ENCODE peak calls at places on chromosomes 3 and 15, in five cellular contexts. One of them, this sample, is unnamed.

GRCh38 chr15:55789066-55789660 is 46.2 kb upstream of the PRTG start:
- DNase-seq in A549: no peak
- DNase-seq in fibroblast of the aortic adventitia: no peak
- DNase-seq in AG10803: no peak
- DNase-seq in breast epithelium: no peak
- DNase-seq in this sample: peak

GRCh38 chr15:99154271-99154670 is 49.4 kb downstream of the SYNM start:
- DNase-seq in fibroblast of the aortic adventitia: peak
- DNase-seq in breast epithelium: no peak
- DNase-seq in AG10803: no peak
- DNase-seq in A549: no peak
- DNase-seq in this sample: no peak

GRCh38 chr15:72237286-72238224 is 6.6 kb upstream of the PKM start:
- DNase-seq in A549: peak
- DNase-seq in AG10803: peak
- DNase-seq in fibroblast of the aortic adventitia: peak
- DNase-seq in breast epithelium: no peak
- DNase-seq in this sample: no peak

GRCh38 chr15:64883097-64883581 is 28.6 kb upstream of the ANKDD1A start:
- DNase-seq in AG10803: peak
- DNase-seq in A549: no peak
- DNase-seq in breast epithelium: no peak
- DNase-seq in fibroblast of the aortic adventitia: peak
- DNase-seq in this sample: no peak

GRCh38 chr3:189272500-189273119 is 100.8 kb downstream of the TPRG1 start:
- DNase-seq in A549: peak
- DNase-seq in AG10803: no peak
- DNase-seq in breast epithelium: no peak
- DNase-seq in fibroblast of the aortic adventitia: no peak
- DNase-seq in this sample: no peak

GRCh38 chr15:44441095-44441501 is 13.7 kb downstream of the CTDSPL2 start:
- DNase-seq in fibroblast of the aortic adventitia: no peak
- DNase-seq in AG10803: no peak
- DNase-seq in breast epithelium: no peak
- DNase-seq in A549: no peak
- DNase-seq in this sample: no peak

GRCh38 chr3:190718097-190718496 is 144.4 kb downstream of the GMNC start:
- DNase-seq in AG10803: no peak
- DNase-seq in fibroblast of the aortic adventitia: no peak
- DNase-seq in breast epithelium: no peak
- DNase-seq in A549: no peak
- DNase-seq in this sample: no peak

GRCh38 chr15:62269504-62269903 is 104.4 kb upstream of the C2CD4B start:
- DNase-seq in AG10803: no peak
- DNase-seq in fibroblast of the aortic adventitia: peak
- DNase-seq in A549: no peak
- DNase-seq in breast epithelium: no peak
- DNase-seq in this sample: no peak

GRCh38 chr3:42734263-42734860 is 31.8 kb upstream of the HHATL start:
- DNase-seq in AG10803: no peak
- DNase-seq in breast epithelium: no peak
- DNase-seq in A549: no peak
- DNase-seq in fibroblast of the aortic adventitia: no peak
- DNase-seq in this sample: no peak

GRCh38 chr15:94230886-94231727 is at the start of gene MCTP2:
- DNase-seq in AG10803: peak
- DNase-seq in breast epithelium: peak
- DNase-seq in A549: no peak
- DNase-seq in fibroblast of the aortic adventitia: peak
- DNase-seq in this sample: peak

GRCh38 chr15:94232107-94232506 is 746 bp downstream of the MCTP2 start:
- DNase-seq in breast epithelium: no peak
- DNase-seq in A549: no peak
- DNase-seq in AG10803: no peak
- DNase-seq in fibroblast of the aortic adventitia: no peak
- DNase-seq in this sample: no peak

GRCh38 chr15:94229591-94230365 is 1.6 kb upstream of the MCTP2 start:
- DNase-seq in AG10803: no peak
- DNase-seq in fibroblast of the aortic adventitia: no peak
- DNase-seq in breast epithelium: no peak
- DNase-seq in A549: no peak
- DNase-seq in this sample: no peak

GRCh38 chr15:94230436-94230885 is 900 bp upstream of the MCTP2 start:
- DNase-seq in AG10803: no peak
- DNase-seq in breast epithelium: no peak
- DNase-seq in fibroblast of the aortic adventitia: no peak
- DNase-seq in A549: no peak
- DNase-seq in this sample: no peak

GRCh38 chr15:94231728-94232086 is 346 bp downstream of the MCTP2 start:
- DNase-seq in fibroblast of the aortic adventitia: no peak
- DNase-seq in breast epithelium: no peak
- DNase-seq in A549: no peak
- DNase-seq in AG10803: no peak
- DNase-seq in this sample: peak
- TF ChIP-seq CTCF in fibroblast of the aortic adventitia: no peak
- TF ChIP-seq CTCF in breast epithelium: no peak
- TF ChIP-seq CTCF in A549: no peak
- TF ChIP-seq CTCF in AG10803: no peak
- TF ChIP-seq CTCF in this sample: no peak

GRCh38 chr3:61562810-61563613 is 1.6 kb downstream of the PTPRG start:
- DNase-seq in A549: peak
- DNase-seq in fibroblast of the aortic adventitia: peak
- DNase-seq in breast epithelium: no peak
- DNase-seq in AG10803: peak
- DNase-seq in this sample: peak

GRCh38 chr3:61559108-61559731 is 2.2 kb upstream of the PTPRG start:
- DNase-seq in AG10803: peak
- DNase-seq in breast epithelium: no peak
- DNase-seq in A549: no peak
- DNase-seq in fibroblast of the aortic adventitia: peak
- DNase-seq in this sample: no peak

GRCh38 chr3:61561374-61562041 is at the start of gene PTPRG:
- DNase-seq in breast epithelium: peak
- DNase-seq in AG10803: peak
- DNase-seq in A549: peak
- DNase-seq in fibroblast of the aortic adventitia: peak
- DNase-seq in this sample: peak

GRCh38 chr3:61562042-61562809 is 855 bp downstream of the PTPRG start:
- DNase-seq in fibroblast of the aortic adventitia: peak
- DNase-seq in A549: peak
- DNase-seq in AG10803: peak
- DNase-seq in breast epithelium: no peak
- DNase-seq in this sample: peak

GRCh38 chr3:61560452-61561373 is 658 bp upstream of the PTPRG start:
- DNase-seq in A549: peak
- DNase-seq in AG10803: peak
- DNase-seq in breast epithelium: peak
- DNase-seq in fibroblast of the aortic adventitia: peak
- DNase-seq in this sample: peak
- TF ChIP-seq CTCF in A549: no peak
- TF ChIP-seq CTCF in AG10803: no peak
- TF ChIP-seq CTCF in breast epithelium: no peak
- TF ChIP-seq CTCF in fibroblast of the aortic adventitia: peak
- TF ChIP-seq CTCF in this sample: no peak

DNA sequence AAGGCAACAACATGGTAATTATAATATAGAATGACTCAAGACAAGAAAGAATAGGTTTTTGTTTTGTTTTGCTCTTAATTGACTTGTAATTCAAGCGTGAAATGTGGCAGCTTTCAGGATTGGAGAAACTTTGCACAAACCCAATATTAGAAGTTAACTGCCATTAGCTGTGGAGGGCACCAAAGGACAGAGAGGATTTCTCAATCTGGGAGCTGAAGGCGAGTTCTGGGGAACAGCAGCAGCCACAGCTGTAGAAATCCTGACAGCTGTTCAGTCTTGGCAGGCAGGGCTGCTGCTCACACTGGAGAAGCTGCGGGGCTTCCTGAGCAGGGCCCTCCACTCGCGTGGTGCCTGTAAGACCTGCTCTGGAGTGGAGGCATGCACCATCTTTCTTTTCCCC is 182.2 kb upstream of the IL12A start:
- DNase-seq in A549: no peak
- DNase-seq in AG10803: peak
- DNase-seq in breast epithelium: no peak
- DNase-seq in fibroblast of the aortic adventitia: no peak
- DNase-seq in this sample: no peak
- TF ChIP-seq CTCF in A549: no peak
- TF ChIP-seq CTCF in AG10803: no peak
- TF ChIP-seq CTCF in breast epithelium: no peak
- TF ChIP-seq CTCF in fibroblast of the aortic adventitia: no peak
- TF ChIP-seq CTCF in this sample: no peak

GRCh38 chr3:152539191-152539764 is 270.5 kb downstream of the MBNL1 start:
- DNase-seq in AG10803: no peak
- DNase-seq in fibroblast of the aortic adventitia: no peak
- DNase-seq in A549: no peak
- DNase-seq in breast epithelium: no peak
- DNase-seq in this sample: no peak
- TF ChIP-seq CTCF in AG10803: no peak
- TF ChIP-seq CTCF in fibroblast of the aortic adventitia: peak
- TF ChIP-seq CTCF in A549: no peak
- TF ChIP-seq CTCF in breast epithelium: no peak
- TF ChIP-seq CTCF in this sample: no peak

GRCh38 chr3:127215714-127216414 is 22.9 kb downstream of the PRR23E start:
- DNase-seq in fibroblast of the aortic adventitia: no peak
- DNase-seq in AG10803: no peak
- DNase-seq in A549: no peak
- DNase-seq in breast epithelium: no peak
- DNase-seq in this sample: peak
- TF ChIP-seq CTCF in fibroblast of the aortic adventitia: no peak
- TF ChIP-seq CTCF in AG10803: no peak
- TF ChIP-seq CTCF in A549: no peak
- TF ChIP-seq CTCF in breast epithelium: no peak
- TF ChIP-seq CTCF in this sample: no peak

GRCh38 chr3:154548341-154548740 is 118.4 kb upstream of the GPR149 start:
- DNase-seq in A549: no peak
- DNase-seq in AG10803: no peak
- DNase-seq in fibroblast of the aortic adventitia: no peak
- DNase-seq in breast epithelium: no peak
- DNase-seq in this sample: no peak

GRCh38 chr3:154549391-154549790 is 119.4 kb upstream of the GPR149 start:
- DNase-seq in A549: no peak
- DNase-seq in AG10803: no peak
- DNase-seq in fibroblast of the aortic adventitia: no peak
- DNase-seq in breast epithelium: no peak
- DNase-seq in this sample: no peak

GRCh38 chr3:154552338-154552737 is 122.3 kb upstream of the GPR149 start:
- DNase-seq in AG10803: no peak
- DNase-seq in A549: no peak
- DNase-seq in fibroblast of the aortic adventitia: no peak
- DNase-seq in breast epithelium: no peak
- DNase-seq in this sample: no peak
- TF ChIP-seq CTCF in AG10803: no peak
- TF ChIP-seq CTCF in A549: no peak
- TF ChIP-seq CTCF in fibroblast of the aortic adventitia: no peak
- TF ChIP-seq CTCF in breast epithelium: no peak
- TF ChIP-seq CTCF in this sample: no peak

GRCh38 chr3:85800676-85801075 is 841.9 kb downstream of the CADM2 start:
- DNase-seq in breast epithelium: no peak
- DNase-seq in fibroblast of the aortic adventitia: no peak
- DNase-seq in A549: no peak
- DNase-seq in AG10803: no peak
- DNase-seq in this sample: peak

GRCh38 chr3:85796140-85796539 is 837.4 kb downstream of the CADM2 start:
- DNase-seq in AG10803: no peak
- DNase-seq in fibroblast of the aortic adventitia: no peak
- DNase-seq in breast epithelium: no peak
- DNase-seq in A549: no peak
- DNase-seq in this sample: no peak

GRCh38 chr3:85801955-85802354 is 843.2 kb downstream of the CADM2 start:
- DNase-seq in breast epithelium: no peak
- DNase-seq in AG10803: no peak
- DNase-seq in A549: peak
- DNase-seq in fibroblast of the aortic adventitia: no peak
- DNase-seq in this sample: no peak
- TF ChIP-seq CTCF in breast epithelium: no peak
- TF ChIP-seq CTCF in AG10803: no peak
- TF ChIP-seq CTCF in A549: peak
- TF ChIP-seq CTCF in fibroblast of the aortic adventitia: no peak
- TF ChIP-seq CTCF in this sample: peak

GRCh38 chr15:58839485-58839884 is 68.4 kb downstream of the MINDY2 start:
- DNase-seq in breast epithelium: no peak
- DNase-seq in fibroblast of the aortic adventitia: peak
- DNase-seq in A549: peak
- DNase-seq in AG10803: peak
- DNase-seq in this sample: no peak
- TF ChIP-seq CTCF in breast epithelium: no peak
- TF ChIP-seq CTCF in fibroblast of the aortic adventitia: peak
- TF ChIP-seq CTCF in A549: peak
- TF ChIP-seq CTCF in AG10803: peak
- TF ChIP-seq CTCF in this sample: no peak

GRCh38 chr15:63818191-63818590 is 15.6 kb downstream of the HERC1 start:
- DNase-seq in A549: no peak
- DNase-seq in fibroblast of the aortic adventitia: peak
- DNase-seq in AG10803: no peak
- DNase-seq in breast epithelium: no peak
- DNase-seq in this sample: no peak
- TF ChIP-seq CTCF in A549: no peak
- TF ChIP-seq CTCF in fibroblast of the aortic adventitia: peak
- TF ChIP-seq CTCF in AG10803: no peak
- TF ChIP-seq CTCF in breast epithelium: no peak
- TF ChIP-seq CTCF in this sample: no peak

GRCh38 chr15:26892119-26892518 is 25.3 kb downstream of the GABRA5 start:
- DNase-seq in A549: no peak
- DNase-seq in breast epithelium: no peak
- DNase-seq in AG10803: no peak
- DNase-seq in fibroblast of the aortic adventitia: no peak
- DNase-seq in this sample: no peak

GRCh38 chr15:26890988-26891387 is 24.1 kb downstream of the GABRA5 start:
- DNase-seq in A549: no peak
- DNase-seq in AG10803: no peak
- DNase-seq in fibroblast of the aortic adventitia: no peak
- DNase-seq in breast epithelium: no peak
- DNase-seq in this sample: no peak

GRCh38 chr15:26890451-26890850 is 23.6 kb downstream of the GABRA5 start:
- DNase-seq in breast epithelium: no peak
- DNase-seq in AG10803: no peak
- DNase-seq in A549: no peak
- DNase-seq in fibroblast of the aortic adventitia: no peak
- DNase-seq in this sample: no peak

GRCh38 chr15:26892678-26893077 is 25.8 kb downstream of the GABRA5 start:
- DNase-seq in AG10803: no peak
- DNase-seq in A549: no peak
- DNase-seq in breast epithelium: no peak
- DNase-seq in fibroblast of the aortic adventitia: no peak
- DNase-seq in this sample: no peak

GRCh38 chr15:26891448-26891881 is 24.6 kb downstream of the GABRA5 start:
- DNase-seq in A549: peak
- DNase-seq in fibroblast of the aortic adventitia: peak
- DNase-seq in AG10803: peak
- DNase-seq in breast epithelium: peak
- DNase-seq in this sample: peak
- TF ChIP-seq CTCF in A549: peak
- TF ChIP-seq CTCF in fibroblast of the aortic adventitia: peak
- TF ChIP-seq CTCF in AG10803: peak
- TF ChIP-seq CTCF in breast epithelium: no peak
- TF ChIP-seq CTCF in this sample: peak

This sample was measured in glutamatergic neuron.